ENCODE peak calls at places on chromosomes 4 and X, in four cellular contexts. F is SW480, E is IMR-90, T is bronchial epithelial cell. Z is an unnamed sample.

GRCh38 chr4:76055005-76055404 is 19.1 kb upstream of the CXCL11 start:
- DNase-seq in F (no peak), E (no peak), T (no peak), Z (no peak)

GRCh38 chr4:184684491-184685189 is 35.1 kb downstream of the PRIMPOL start:
- DNase-seq in F (peak; percentile 5), E (peak; percentile 17), T (peak; percentile 11), Z (no peak)

GRCh38 chrX:71546879-71547278 is 14.0 kb downstream of the OGT start:
- DNase-seq in F (no peak), E (no peak), T (no peak), Z (no peak)

GRCh38 chrX:112888916-112889315 is 48.3 kb upstream of the AMOT start:
- DNase-seq in F (no peak), E (no peak), T (no peak), Z (no peak)

GRCh38 chrX:139924069-139924695 is 8.7 kb downstream of the ATP11C start:
- DNase-seq in F (no peak), E (no peak), T (no peak), Z (no peak)

GRCh38 chrX:46611658-46612362 is 38.2 kb downstream of the CHST7 start:
- DNase-seq in F (no peak), E (no peak), T (no peak), Z (no peak)

GRCh38 chr4:1009647-1010521 is 1.5 kb upstream of the FGFRL1 start:
- DNase-seq in F (peak; percentile 70), E (peak; percentile 36), T (no peak), Z (peak; percentile 87)

GRCh38 chr4:44186096-44186849 is 262.3 kb downstream of the KCTD8 start:
- DNase-seq in F (no peak), E (no peak), T (no peak), Z (no peak)

GRCh38 chrX:4277122-4277521 is 563.7 kb upstream of the PRKX start:
- DNase-seq in F (peak; percentile 2), E (no peak), T (no peak), Z (no peak)

GRCh38 chr4:101102114-101102752 is 245.1 kb downstream of the PPP3CA start:
- DNase-seq in F (no peak), E (peak; percentile 87), T (no peak), Z (peak; percentile 93)

GRCh38 chr4:66275381-66276060 is 605.2 kb upstream of the EPHA5 start:
- DNase-seq in F (no peak), E (no peak), T (no peak), Z (peak; percentile 79)